ENCODE peak calls at places on chromosomes 4 and X, in six cellular contexts. One of them, this sample, is unnamed.

GRCh38 chr4:8690216-8690786 is 97.7 kb downstream of the CPZ start:
- DNase-seq in fibroblast of lung: no peak
- DNase-seq in sigmoid colon: peak; percentile 40
- DNase-seq in suprapubic skin: peak; percentile 40
- DNase-seq in H9: no peak
- DNase-seq in psoas muscle: no peak
- DNase-seq in this sample: no peak

GRCh38 chrX:49762175-49762704 is 66.5 kb upstream of the PAGE1 start:
- DNase-seq in fibroblast of lung: no peak
- DNase-seq in suprapubic skin: no peak
- DNase-seq in sigmoid colon: no peak
- DNase-seq in H9: no peak
- DNase-seq in psoas muscle: no peak
- DNase-seq in this sample: no peak

GRCh38 chr4:123994917-123995316 is 598.3 kb downstream of the SPRY1 start:
- DNase-seq in suprapubic skin: no peak
- DNase-seq in fibroblast of lung: peak; percentile 9
- DNase-seq in sigmoid colon: no peak
- DNase-seq in H9: no peak
- DNase-seq in psoas muscle: no peak
- DNase-seq in this sample: no peak

GRCh38 chr4:140858897-140859296 is 102.7 kb upstream of the TBC1D9 start:
- DNase-seq in fibroblast of lung: peak; percentile 40
- DNase-seq in sigmoid colon: no peak
- DNase-seq in psoas muscle: no peak
- DNase-seq in suprapubic skin: no peak
- DNase-seq in H9: no peak
- DNase-seq in this sample: no peak

GRCh38 chrX:44344194-44344593 is 722 bp upstream of the EFHC2 start:
- DNase-seq in suprapubic skin: no peak
- DNase-seq in sigmoid colon: no peak
- DNase-seq in H9: peak; percentile 29
- DNase-seq in psoas muscle: peak; percentile 12
- DNase-seq in fibroblast of lung: no peak
- DNase-seq in this sample: no peak

GRCh38 chrX:13389501-13389900 is 69.6 kb upstream of the ATXN3L start:
- DNase-seq in suprapubic skin: no peak
- DNase-seq in psoas muscle: no peak
- DNase-seq in fibroblast of lung: no peak
- DNase-seq in sigmoid colon: no peak
- DNase-seq in H9: no peak
- DNase-seq in this sample: no peak

GRCh38 chr4:7705062-7705461 is 234.6 kb downstream of the AFAP1 start:
- DNase-seq in fibroblast of lung: no peak
- DNase-seq in H9: peak; percentile 69
- DNase-seq in sigmoid colon: no peak
- DNase-seq in suprapubic skin: no peak
- DNase-seq in psoas muscle: peak; percentile 39
- DNase-seq in this sample: no peak

GRCh38 chr4:61204353-61204752 is 4.2 kb downstream of the ADGRL3 start:
- DNase-seq in psoas muscle: no peak
- DNase-seq in fibroblast of lung: peak; percentile 80
- DNase-seq in sigmoid colon: no peak
- DNase-seq in suprapubic skin: no peak
- DNase-seq in H9: no peak
- DNase-seq in this sample: peak; percentile 21

GRCh38 chr4:75727073-75727472 is 2.7 kb downstream of the USO1 start:
- DNase-seq in sigmoid colon: no peak
- DNase-seq in psoas muscle: no peak
- DNase-seq in suprapubic skin: no peak
- DNase-seq in fibroblast of lung: no peak
- DNase-seq in H9: no peak
- DNase-seq in this sample: no peak

GRCh38 chrX:102067966-102068723 is 57.3 kb upstream of the TCEAL2 start:
- DNase-seq in fibroblast of lung: peak; percentile 11
- DNase-seq in sigmoid colon: no peak
- DNase-seq in psoas muscle: no peak
- DNase-seq in H9: no peak
- DNase-seq in suprapubic skin: no peak
- DNase-seq in this sample: peak; percentile 14

GRCh38 chrX:39675619-39676018 is 422.1 kb downstream of the BCOR start:
- DNase-seq in psoas muscle: peak; percentile 32
- DNase-seq in fibroblast of lung: no peak
- DNase-seq in sigmoid colon: peak; percentile 91
- DNase-seq in H9: no peak
- DNase-seq in suprapubic skin: no peak
- DNase-seq in this sample: no peak

GRCh38 chrX:96987228-96987627 is 103.5 kb downstream of the RPA4 start:
- DNase-seq in sigmoid colon: no peak
- DNase-seq in suprapubic skin: no peak
- DNase-seq in fibroblast of lung: peak; percentile 35
- DNase-seq in H9: no peak
- DNase-seq in psoas muscle: no peak
- DNase-seq in this sample: peak; percentile 30

GRCh38 chrX:131762802-131763234 is 218.9 kb downstream of the OR13H1 start:
- DNase-seq in H9: no peak
- DNase-seq in psoas muscle: no peak
- DNase-seq in suprapubic skin: no peak
- DNase-seq in fibroblast of lung: peak; percentile 54
- DNase-seq in sigmoid colon: peak; percentile 75
- DNase-seq in this sample: no peak

GRCh38 chr4:95949136-95949765 is 109.4 kb downstream of the PDHA2 start:
- DNase-seq in sigmoid colon: no peak
- DNase-seq in H9: no peak
- DNase-seq in suprapubic skin: no peak
- DNase-seq in fibroblast of lung: peak; percentile 34
- DNase-seq in psoas muscle: no peak
- DNase-seq in this sample: no peak

GRCh38 chr4:183163135-183163534 is 64.1 kb downstream of the WWC2 start:
- DNase-seq in H9: no peak
- DNase-seq in psoas muscle: no peak
- DNase-seq in sigmoid colon: no peak
- DNase-seq in fibroblast of lung: no peak
- DNase-seq in suprapubic skin: no peak
- DNase-seq in this sample: no peak

GRCh38 chrX:151713859-151714258 is 2.0 kb upstream of the FATE1 start:
- DNase-seq in fibroblast of lung: peak; percentile 7
- DNase-seq in suprapubic skin: peak; percentile 28
- DNase-seq in H9: peak; percentile 55
- DNase-seq in psoas muscle: no peak
- DNase-seq in sigmoid colon: no peak
- DNase-seq in this sample: peak; percentile 18

GRCh38 chr4:107863850-107864371 is 39.2 kb downstream of the SGMS2 start:
- DNase-seq in H9: no peak
- DNase-seq in sigmoid colon: peak; percentile 61
- DNase-seq in fibroblast of lung: peak; percentile 63
- DNase-seq in suprapubic skin: no peak
- DNase-seq in psoas muscle: peak; percentile 16
- DNase-seq in this sample: peak; percentile 55

GRCh38 chr4:114601304-114602052 is 2.9 kb downstream of the UGT8 start:
- DNase-seq in H9: no peak
- DNase-seq in sigmoid colon: no peak
- DNase-seq in suprapubic skin: no peak
- DNase-seq in fibroblast of lung: no peak
- DNase-seq in psoas muscle: no peak
- DNase-seq in this sample: no peak

GRCh38 chr4:55475394-55476243 is 71.1 kb downstream of the CLOCK start:
- DNase-seq in psoas muscle: no peak
- DNase-seq in fibroblast of lung: peak; percentile 88
- DNase-seq in sigmoid colon: no peak
- DNase-seq in suprapubic skin: no peak
- DNase-seq in H9: no peak
- DNase-seq in this sample: no peak

GRCh38 chrX:68261060-68261672 is 172.1 kb downstream of the OPHN1 start:
- DNase-seq in suprapubic skin: no peak
- DNase-seq in H9: no peak
- DNase-seq in psoas muscle: no peak
- DNase-seq in fibroblast of lung: peak; percentile 38
- DNase-seq in sigmoid colon: peak; percentile 48
- DNase-seq in this sample: no peak

GRCh38 chrX:101449279-101449678 is 36.0 kb upstream of the ARMCX4 start:
- DNase-seq in psoas muscle: no peak
- DNase-seq in H9: no peak
- DNase-seq in suprapubic skin: no peak
- DNase-seq in sigmoid colon: no peak
- DNase-seq in fibroblast of lung: no peak
- DNase-seq in this sample: no peak

GRCh38 chrX:39816871-39817731 is 280.7 kb downstream of the BCOR start:
- DNase-seq in H9: peak; percentile 93
- DNase-seq in suprapubic skin: no peak
- DNase-seq in psoas muscle: no peak
- DNase-seq in fibroblast of lung: peak; percentile 49
- DNase-seq in sigmoid colon: no peak
- DNase-seq in this sample: no peak

GRCh38 chr4:143337600-143338287 is 1.1 kb downstream of the GAB1 start:
- DNase-seq in fibroblast of lung: peak; percentile 67
- DNase-seq in sigmoid colon: peak; percentile 71
- DNase-seq in H9: peak; percentile 38
- DNase-seq in psoas muscle: peak; percentile 50
- DNase-seq in suprapubic skin: no peak
- DNase-seq in this sample: peak; percentile 65

GRCh38 chrX:130916636-130917422 is 13.8 kb upstream of the ENOX2 start:
- DNase-seq in sigmoid colon: no peak
- DNase-seq in suprapubic skin: no peak
- DNase-seq in psoas muscle: peak; percentile 18
- DNase-seq in fibroblast of lung: peak; percentile 38
- DNase-seq in H9: peak; percentile 45
- DNase-seq in this sample: peak; percentile 70

GRCh38 chrX:110218591-110218990 is 99.3 kb downstream of the AMMECR1 start:
- DNase-seq in sigmoid colon: no peak
- DNase-seq in psoas muscle: no peak
- DNase-seq in fibroblast of lung: no peak
- DNase-seq in H9: no peak
- DNase-seq in suprapubic skin: no peak
- DNase-seq in this sample: peak; percentile 87

GRCh38 chr4:152951348-152951747 is 15.2 kb downstream of the FHDC1 start:
- DNase-seq in fibroblast of lung: peak; percentile 55
- DNase-seq in suprapubic skin: no peak
- DNase-seq in sigmoid colon: no peak
- DNase-seq in H9: no peak
- DNase-seq in psoas muscle: no peak
- DNase-seq in this sample: no peak

GRCh38 chr4:141636771-141637460 is 533 bp downstream of the IL15 start:
- DNase-seq in sigmoid colon: peak; percentile 67
- DNase-seq in psoas muscle: peak; percentile 43
- DNase-seq in suprapubic skin: peak; percentile 60
- DNase-seq in fibroblast of lung: peak; percentile 69
- DNase-seq in H9: peak; percentile 61
- DNase-seq in this sample: peak; percentile 57

GRCh38 chrX:30875957-30876356 is 13.1 kb downstream of the TAB3 start:
- DNase-seq in psoas muscle: no peak
- DNase-seq in fibroblast of lung: peak; percentile 72
- DNase-seq in sigmoid colon: no peak
- DNase-seq in suprapubic skin: no peak
- DNase-seq in H9: no peak
- DNase-seq in this sample: no peak

GRCh38 chrX:30880058-30880457 is 9.0 kb downstream of the TAB3 start:
- DNase-seq in psoas muscle: no peak
- DNase-seq in sigmoid colon: no peak
- DNase-seq in H9: no peak
- DNase-seq in suprapubic skin: no peak
- DNase-seq in fibroblast of lung: no peak
- DNase-seq in this sample: no peak

GRCh38 chrX:30870572-30870971 is 18.5 kb downstream of the TAB3 start:
- DNase-seq in suprapubic skin: no peak
- DNase-seq in sigmoid colon: no peak
- DNase-seq in psoas muscle: no peak
- DNase-seq in H9: no peak
- DNase-seq in fibroblast of lung: no peak
- DNase-seq in this sample: no peak

GRCh38 chrX:30876367-30876766 is 12.7 kb downstream of the TAB3 start:
- DNase-seq in H9: no peak
- DNase-seq in suprapubic skin: no peak
- DNase-seq in psoas muscle: no peak
- DNase-seq in sigmoid colon: no peak
- DNase-seq in fibroblast of lung: no peak
- DNase-seq in this sample: no peak

GRCh38 chrX:30874851-30875250 is 14.2 kb downstream of the TAB3 start:
- DNase-seq in psoas muscle: no peak
- DNase-seq in H9: no peak
- DNase-seq in fibroblast of lung: no peak
- DNase-seq in sigmoid colon: no peak
- DNase-seq in suprapubic skin: no peak
- DNase-seq in this sample: no peak
- H3K4me1 ChIP-seq in psoas muscle: no peaks in the 10 kb centered on the region
- H3K4me1 ChIP-seq in H9: no peaks in the 10 kb centered on the region
- H3K4me1 ChIP-seq in fibroblast of lung: peaks cover 3% of the 10 kb centered on the region
- H3K4me1 ChIP-seq in sigmoid colon: no peaks in the 10 kb centered on the region
- H3K4me1 ChIP-seq in suprapubic skin: peaks cover 2% of the 10 kb centered on the region
- H3K4me1 ChIP-seq in this sample: no peaks in the 10 kb centered on the region

DNA sequence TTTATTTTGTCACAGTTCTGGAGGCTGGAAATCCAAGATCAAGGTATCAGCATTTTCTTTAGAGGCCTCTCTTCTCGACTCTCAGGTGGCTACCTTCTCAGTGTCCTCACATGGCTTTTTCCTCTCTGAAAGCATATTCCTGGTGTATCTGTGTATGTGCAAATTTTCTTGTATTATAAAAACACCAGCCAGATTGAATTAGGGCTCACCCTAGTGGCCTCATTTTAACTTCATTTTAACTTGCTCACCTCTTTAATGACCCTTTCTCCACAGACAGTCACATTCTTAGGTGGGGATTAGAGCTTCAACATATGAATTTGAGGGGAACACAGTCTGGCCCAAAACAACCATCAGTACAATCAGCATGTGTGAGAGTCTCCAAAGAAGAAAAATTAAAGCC is 542.4 kb upstream of the FAM241A start:
- DNase-seq in psoas muscle: no peak
- DNase-seq in H9: no peak
- DNase-seq in suprapubic skin: no peak
- DNase-seq in sigmoid colon: no peak
- DNase-seq in fibroblast of lung: peak; percentile 11
- DNase-seq in this sample: peak; percentile 27
- TF ChIP-seq CTCF in psoas muscle: no peak
- TF ChIP-seq CTCF in H9: no peak
- TF ChIP-seq CTCF in suprapubic skin: no peak
- TF ChIP-seq CTCF in sigmoid colon: no peak
- TF ChIP-seq CTCF in fibroblast of lung: no peak
- TF ChIP-seq CTCF in this sample: peak; percentile 31

DNA sequence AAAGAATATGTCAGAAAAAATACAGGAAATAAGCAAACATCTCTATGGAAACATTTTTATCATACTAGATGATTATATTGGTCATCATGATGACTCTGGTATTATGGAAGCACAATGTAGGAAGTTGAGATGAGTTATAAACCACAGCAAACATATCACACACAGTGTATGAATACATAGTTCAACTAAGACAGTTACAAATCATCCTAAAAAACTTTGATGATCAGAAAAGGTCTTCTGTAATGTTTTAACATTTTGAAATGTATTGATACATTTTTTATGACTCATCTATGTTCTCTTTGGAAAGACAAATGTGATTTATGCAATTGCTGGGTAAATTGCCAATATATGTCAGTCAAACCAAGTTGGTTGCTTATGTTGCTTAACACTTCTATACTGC is 4.8 kb downstream of the CXCL3 start:
- DNase-seq in sigmoid colon: no peak
- DNase-seq in fibroblast of lung: peak; percentile 15
- DNase-seq in psoas muscle: no peak
- DNase-seq in H9: no peak
- DNase-seq in suprapubic skin: no peak
- DNase-seq in this sample: no peak
- H3K4me1 ChIP-seq in sigmoid colon: no peaks in the 10 kb centered on the region
- H3K4me1 ChIP-seq in fibroblast of lung: no peaks in the 10 kb centered on the region
- H3K4me1 ChIP-seq in psoas muscle: no peaks in the 10 kb centered on the region
- H3K4me1 ChIP-seq in H9: no peaks in the 10 kb centered on the region
- H3K4me1 ChIP-seq in suprapubic skin: peaks cover 8% of the 10 kb centered on the region
- H3K4me1 ChIP-seq in this sample: no peaks in the 10 kb centered on the region

GRCh38 chrX:153634236-153634635 is 12.8 kb upstream of the DUSP9 start:
- DNase-seq in fibroblast of lung: no peak
- DNase-seq in sigmoid colon: peak; percentile 18
- DNase-seq in H9: no peak
- DNase-seq in suprapubic skin: no peak
- DNase-seq in psoas muscle: no peak
- DNase-seq in this sample: no peak
- TF ChIP-seq CTCF in fibroblast of lung: no peak
- TF ChIP-seq CTCF in sigmoid colon: no peak
- TF ChIP-seq CTCF in H9: no peak
- TF ChIP-seq CTCF in suprapubic skin: no peak
- TF ChIP-seq CTCF in psoas muscle: no peak
- TF ChIP-seq CTCF in this sample: no peak